ENCODE peak calls at places on chromosomes 3 and 15, in eight cellular contexts. F, J, B, X, M, P, Y and I are unnamed samples.

GRCh38 chr15:72451224-72451623 is 22.9 kb upstream of the ARIH1 start:
- DNase-seq in F (peak; percentile 42), J (no peak), B (no peak), X (no peak), M (no peak), P (no peak), Y (no peak), I (no peak)

GRCh38 chr3:58180940-58181587 is 29.7 kb downstream of the DNASE1L3 start:
- DNase-seq in F (no peak), J (no peak), B (no peak), X (no peak), M (no peak), P (no peak), Y (no peak), I (no peak)

GRCh38 chr3:158696618-158697017 is 24.2 kb upstream of the LXN start:
- DNase-seq in F (no peak), J (no peak), B (no peak), X (no peak), M (no peak), P (no peak), Y (no peak), I (no peak)

GRCh38 chr3:27719306-27720003 is 2.7 kb downstream of the EOMES start:
- DNase-seq in F (no peak), J (no peak), B (no peak), X (no peak), M (no peak), P (no peak), Y (no peak), I (no peak)

GRCh38 chr3:150303776-150304175 is 104.3 kb upstream of the TSC22D2 start:
- DNase-seq in F (peak; percentile 56), J (no peak), B (no peak), X (peak; percentile 4), M (no peak), P (no peak), Y (no peak), I (no peak)

GRCh38 chr3:8460815-8461482 is 40.7 kb upstream of the LMCD1 start:
- DNase-seq in F (no peak), J (no peak), B (no peak), X (no peak), M (no peak), P (no peak), Y (no peak), I (no peak)

GRCh38 chr15:69500339-69500738 is 47.7 kb downstream of the RPLP1 start:
- DNase-seq in F (no peak), J (no peak), B (no peak), X (no peak), M (no peak), P (no peak), Y (no peak), I (no peak)

GRCh38 chr15:76663529-76663928 is 241.6 kb downstream of the SCAPER start:
- DNase-seq in F (no peak), J (no peak), B (no peak), X (no peak), M (no peak), P (no peak), Y (no peak), I (no peak)

GRCh38 chr15:88497109-88497761 is 29.7 kb downstream of the MRPS11 start:
- DNase-seq in F (no peak), J (no peak), B (no peak), X (no peak), M (no peak), P (no peak), Y (no peak), I (no peak)

GRCh38 chr15:83474578-83474977 is 27.4 kb downstream of the SH3GL3 start:
- DNase-seq in F (no peak), J (no peak), B (no peak), X (no peak), M (no peak), P (no peak), Y (no peak), I (no peak)

GRCh38 chr3:105157766-105158085 is 209.0 kb upstream of the ALCAM start:
- DNase-seq in F (no peak), J (no peak), B (no peak), X (no peak), M (no peak), P (no peak), Y (no peak), I (no peak)

GRCh38 chr15:99480223-99480810 is 85.5 kb upstream of the MEF2A start:
- DNase-seq in F (no peak), J (no peak), B (no peak), X (no peak), M (no peak), P (no peak), Y (no peak), I (no peak)